ENCODE peak calls at places on chromosome 18, in nine cellular contexts. N, D, B, T, O, Y, R, S and J are unnamed samples.

GRCh38 chr18:7470503-7470902 is 96.6 kb upstream of the PTPRM start:
- DNase-seq in S (no peak), Y (no peak), T (no peak), O (no peak), B (no peak), R (no peak), D (no peak), N (no peak), J (no peak)

GRCh38 chr18:26524952-26525351 is 23.4 kb downstream of the KCTD1 start:
- DNase-seq in O (no peak), D (no peak), N (no peak), S (no peak), Y (no peak), B (no peak), R (no peak), T (no peak), J (no peak)

GRCh38 chr18:34760444-34760843 is 50.3 kb downstream of the DTNA start:
- DNase-seq in O (no peak), T (no peak), R (no peak), S (no peak), Y (no peak), D (peak; percentile 15), B (no peak), N (no peak), J (no peak)

GRCh38 chr18:22705328-22705727 is 227.8 kb upstream of the RBBP8 start:
- DNase-seq in B (no peak), T (peak; percentile 73), O (no peak), R (no peak), N (no peak), D (no peak), Y (peak; percentile 84), S (peak; percentile 60), J (peak; percentile 2)

GRCh38 chr18:58186258-58186948 is 142.4 kb downstream of the NEDD4L start:
- DNase-seq in O (no peak), S (peak; percentile 39), Y (peak; percentile 82), R (no peak), B (no peak), T (peak; percentile 95), D (peak; percentile 23), N (peak; percentile 65), J (peak; percentile 12)

GRCh38 chr18:34977787-34978532 is 63.3 kb upstream of the MAPRE2 start:
- DNase-seq in Y (no peak), O (peak; percentile 28), R (peak; percentile 82), T (peak; percentile 37), D (peak; percentile 50), N (no peak), S (no peak), B (peak; percentile 7), J (peak; percentile 33)

GRCh38 chr18:47036298-47036874 is 965 bp upstream of the ELOA2 start:
- DNase-seq in B (no peak), T (peak; percentile 38), N (peak; percentile 19), O (no peak), Y (peak; percentile 13), D (no peak), S (peak; percentile 43), R (no peak), J (peak; percentile 46)

GRCh38 chr18:45522371-45522770 is 92.9 kb upstream of the SLC14A2 start:
- DNase-seq in T (peak; percentile 24), B (no peak), R (no peak), Y (peak; percentile 67), D (no peak), O (no peak), N (no peak), S (peak; percentile 67), J (no peak)

GRCh38 chr18:33606621-33607020 is 28.6 kb downstream of the ASXL3 start:
- DNase-seq in D (no peak), B (no peak), R (no peak), N (no peak), T (no peak), Y (no peak), O (no peak), S (no peak), J (peak; percentile 25)

GRCh38 chr18:51149605-51150429 is 47.7 kb downstream of the MEX3C start:
- DNase-seq in D (no peak), N (no peak), Y (peak; percentile 63), S (peak; percentile 31), O (no peak), B (no peak), R (no peak), T (peak; percentile 44), J (no peak)

GRCh38 chr18:69628774-69629359 is 228.2 kb downstream of the DOK6 start:
- DNase-seq in N (no peak), T (no peak), O (no peak), B (no peak), Y (no peak), D (no peak), S (no peak), R (no peak), J (no peak)

GRCh38 chr18:75072672-75073371 is 136.1 kb downstream of the PTGR3 start:
- DNase-seq in N (no peak), R (no peak), T (no peak), D (no peak), S (no peak), Y (no peak), B (no peak), O (no peak), J (no peak)

GRCh38 chr18:62420513-62421209 is 95.6 kb downstream of the TNFRSF11A start:
- DNase-seq in T (peak; percentile 81), O (peak; percentile 27), N (peak; percentile 95), S (peak; percentile 41), B (peak; percentile 71), D (no peak), R (no peak), Y (peak; percentile 40), J (no peak)

GRCh38 chr18:58937204-58937603 is 72.5 kb downstream of the ZNF532 start:
- DNase-seq in D (no peak), O (no peak), S (peak; percentile 40), T (peak; percentile 53), R (no peak), N (peak; percentile 10), B (no peak), Y (peak; percentile 69), J (peak; percentile 68)

GRCh38 chr18:5543854-5544389 is at the start of gene EPB41L3:
- DNase-seq in R (peak; percentile 78), N (peak; percentile 27), O (no peak), T (no peak), D (no peak), Y (peak; percentile 35), B (no peak), S (peak; percentile 36), J (no peak)

GRCh38 chr18:46516555-46516954 is 140.5 kb downstream of the LOXHD1 start:
- DNase-seq in R (no peak), S (no peak), D (no peak), Y (no peak), T (no peak), N (no peak), O (no peak), B (no peak), J (no peak)

GRCh38 chr18:79930020-79930642 is 21.3 kb downstream of the SLC66A2 start:
- DNase-seq in N (no peak), O (no peak), D (no peak), R (no peak), Y (peak; percentile 23), T (no peak), B (no peak), S (no peak), J (peak; percentile 44)